ENCODE peak calls at places on chromosomes 2 and 18, in seven cellular contexts. A is aorta, X is midbrain, V is AG08395, O is HuH-7.5, F is hepatic stellate cell, T is HT1080. J is an unnamed sample.

GRCh38 chr2:100592226-100592625 is 29.4 kb downstream of the PDCL3 start:
- DNase-seq in A (no peak), X (no peak), V (no peak), O (no peak), F (no peak), T (no peak), J (no peak)

GRCh38 chr2:83435989-83436388 is 1023.1 kb downstream of the SUCLG1 start:
- DNase-seq in A (no peak), X (no peak), V (no peak), O (no peak), F (no peak), T (no peak), J (no peak)

GRCh38 chr2:133802366-133802765 is 234.1 kb upstream of the NCKAP5 start:
- DNase-seq in A (no peak), X (no peak), V (no peak), O (no peak), F (no peak), T (no peak), J (no peak)

GRCh38 chr2:73897240-73897583 is 4.4 kb downstream of the ACTG2 start:
- DNase-seq in A (no peak), X (no peak), V (no peak), O (no peak), F (no peak), T (no peak), J (no peak)

GRCh38 chr2:167939513-167940360 is 307.7 kb downstream of the STK39 start:
- DNase-seq in A (no peak), X (no peak), V (no peak), O (no peak), F (no peak), T (no peak), J (no peak)

GRCh38 chr2:18518116-18519111 is 42.0 kb downstream of the RDH14 start:
- DNase-seq in A (no peak), X (no peak), V (peak), O (no peak), F (peak), T (peak), J (no peak)

GRCh38 chr2:26640331-26640745 is 828 bp downstream of the CIB4 start:
- DNase-seq in A (no peak), X (no peak), V (peak), O (peak), F (peak), T (peak), J (no peak)

GRCh38 chr18:27865431-27865830 is 311.5 kb downstream of the CDH2 start:
- DNase-seq in A (no peak), X (no peak), V (no peak), O (no peak), F (no peak), T (no peak), J (no peak)

GRCh38 chr2:231360881-231361294 is 34.6 kb upstream of the B3GNT7 start:
- DNase-seq in A (peak), X (no peak), V (no peak), O (no peak), F (no peak), T (no peak), J (no peak)

GRCh38 chr2:19312949-19313348 is 45.5 kb downstream of the OSR1 start:
- DNase-seq in A (no peak), X (no peak), V (peak), O (no peak), F (peak), T (peak), J (no peak)

GRCh38 chr2:207163053-207163814 is 2.5 kb downstream of the KLF7 start:
- DNase-seq in A (peak), X (peak), V (peak), O (no peak), F (peak), T (peak), J (peak)

GRCh38 chr2:242030858-242031257 is 161.3 kb downstream of the RTP5 start:
- DNase-seq in A (peak), X (no peak), V (no peak), O (no peak), F (no peak), T (no peak), J (no peak)

GRCh38 chr2:102632380-102633175 is 13.2 kb downstream of the SLC9A2 start:
- DNase-seq in A (no peak), X (no peak), V (no peak), O (no peak), F (no peak), T (peak), J (no peak)

GRCh38 chr2:235666240-235666781 is 172.5 kb downstream of the AGAP1 start:
- DNase-seq in A (no peak), X (peak), V (peak), O (peak), F (peak), T (peak), J (peak)

GRCh38 chr2:45651415-45652089 is at the start of gene PRKCE:
- DNase-seq in A (peak), X (peak), V (peak), O (peak), F (peak), T (no peak), J (peak)

GRCh38 chr2:44464437-44464836 is 102.7 kb downstream of the CAMKMT start:
- DNase-seq in A (no peak), X (no peak), V (no peak), O (no peak), F (no peak), T (no peak), J (no peak)

GRCh38 chr2:209005371-209005770 is 418.5 kb upstream of the MAP2 start:
- DNase-seq in A (no peak), X (no peak), V (no peak), O (no peak), F (no peak), T (no peak), J (no peak)

GRCh38 chr2:70947556-70948184 is 12.0 kb downstream of the ATP6V1B1 start:
- DNase-seq in A (no peak), X (no peak), V (peak), O (no peak), F (peak), T (peak), J (peak)

GRCh38 chr2:3073196-3073595 is 304.4 kb downstream of the EIPR1 start:
- DNase-seq in A (no peak), X (no peak), V (no peak), O (no peak), F (no peak), T (no peak), J (no peak)

GRCh38 chr2:233108611-233109490 is 48.7 kb downstream of the INPP5D start:
- DNase-seq in A (no peak), X (no peak), V (no peak), O (no peak), F (no peak), T (no peak), J (no peak)

GRCh38 chr2:168185583-168186274 is 61.7 kb downstream of the STK39 start:
- DNase-seq in A (no peak), X (no peak), V (no peak), O (no peak), F (no peak), T (no peak), J (no peak)

GRCh38 chr18:49725809-49726514 is 87.4 kb downstream of the ACAA2 start:
- DNase-seq in A (peak), X (no peak), V (peak), O (no peak), F (peak), T (peak), J (no peak)

GRCh38 chr2:151575338-151575737 is 158.9 kb downstream of the NEB start:
- DNase-seq in A (no peak), X (no peak), V (peak), O (no peak), F (no peak), T (peak), J (no peak)

GRCh38 chr2:79428745-79429144 is 84.1 kb upstream of the CTNNA2 start:
- DNase-seq in A (no peak), X (no peak), V (no peak), O (no peak), F (no peak), T (no peak), J (no peak)

GRCh38 chr2:19282305-19282704 is 76.1 kb downstream of the OSR1 start:
- DNase-seq in A (no peak), X (no peak), V (no peak), O (no peak), F (no peak), T (no peak), J (no peak)

GRCh38 chr18:55012041-55012440 is 52.8 kb upstream of the CCDC68 start:
- DNase-seq in A (no peak), X (no peak), V (peak), O (no peak), F (no peak), T (no peak), J (no peak)

GRCh38 chr2:178886006-178886405 is 78.8 kb upstream of the TTN start:
- DNase-seq in A (no peak), X (no peak), V (no peak), O (no peak), F (no peak), T (peak), J (no peak)

GRCh38 chr2:96950391-96951124 is 35.8 kb downstream of the FAM178B start:
- DNase-seq in A (peak), X (peak), V (no peak), O (no peak), F (no peak), T (no peak), J (no peak)

GRCh38 chr2:226835420-226835795 is 446 bp upstream of the RHBDD1 start:
- DNase-seq in A (no peak), X (no peak), V (no peak), O (no peak), F (peak), T (no peak), J (no peak)

GRCh38 chr2:226664140-226664539 is 135.5 kb downstream of the IRS1 start:
- DNase-seq in A (peak), X (no peak), V (no peak), O (no peak), F (no peak), T (peak), J (no peak)

GRCh38 chr2:52501715-52502475 is 1265.7 kb upstream of the CHAC2 start:
- DNase-seq in A (no peak), X (no peak), V (no peak), O (no peak), F (no peak), T (no peak), J (no peak)

J was measured in activated CD4-positive, alpha-beta memory T cell treated with anti-CD3 and anti-CD28 coated beads for 36 hours.